ENCODE peak calls at places on chromosomes 5 and 9, in five cellular contexts. B is A673, G is hepatocyte, V is adipocyte, M is mammary epithelial cell. T is an unnamed sample. For H3K4me1, the result is how much of the 10 kb centered on the place peaks cover.

GRCh38 chr9:124285903-124286291 is 28.1 kb downstream of the NEK6 start:
- DNase-seq in B (no peak), G (peak), V (peak), M (no peak), T (no peak)

GRCh38 chr9:112170235-112170634 is 4.9 kb downstream of the SUSD1 start:
- DNase-seq in B (no peak), G (peak), V (no peak), M (peak), T (no peak)

GRCh38 chr5:11719888-11720481 is 184.3 kb downstream of the CTNND2 start:
- DNase-seq in B (peak), G (peak), V (peak), M (peak), T (no peak)

GRCh38 chr5:109191153-109191558 is 218.6 kb downstream of the PJA2 start:
- DNase-seq in B (peak), G (no peak), V (peak), M (peak), T (no peak)

GRCh38 chr5:11383506-11384095 is 520.6 kb downstream of the CTNND2 start:
- DNase-seq in B (no peak), G (no peak), V (no peak), M (no peak), T (no peak)

GRCh38 chr5:170612256-170612656 is 108.4 kb downstream of the KCNIP1 start:
- DNase-seq in B (peak), G (no peak), V (no peak), M (no peak), T (no peak)

GRCh38 chr5:175444905-175445456 is 999 bp upstream of the DRD1 start:
- DNase-seq in B (no peak), G (no peak), V (no peak), M (no peak), T (no peak)

GRCh38 chr9:5493597-5494511 is 16.5 kb upstream of the PDCD1LG2 start:
- DNase-seq in B (no peak), G (no peak), V (peak), M (peak), T (peak)

GRCh38 chr9:133727876-133728441 is 10.2 kb downstream of the SARDH start:
- DNase-seq in B (no peak), G (no peak), V (no peak), M (no peak), T (peak)

GRCh38 chr9:35917261-35917660 is 8.0 kb downstream of the SPAAR start:
- DNase-seq in B (no peak), G (no peak), V (no peak), M (no peak), T (no peak)

GRCh38 chr9:80066931-80067330 is 495.2 kb downstream of the TLE4 start:
- DNase-seq in B (peak), G (peak), V (no peak), M (no peak), T (no peak)

GRCh38 chr9:98887918-98888510 is 55.7 kb upstream of the COL15A1 start:
- DNase-seq in B (peak), G (peak), V (no peak), M (peak), T (no peak)

GRCh38 chr5:151648988-151649387 is 37.7 kb downstream of the SPARC start:
- DNase-seq in B (no peak), G (no peak), V (no peak), M (no peak), T (no peak)

GRCh38 chr9:16344343-16344742 is 526.1 kb downstream of the BNC2 start:
- DNase-seq in B (peak), G (peak), V (peak), M (peak), T (no peak)

GRCh38 chr9:16347886-16348285 is 522.6 kb downstream of the BNC2 start:
- DNase-seq in B (no peak), G (no peak), V (no peak), M (no peak), T (no peak)

GRCh38 chr9:16348531-16348930 is 521.9 kb downstream of the BNC2 start:
- DNase-seq in B (no peak), G (no peak), V (no peak), M (no peak), T (no peak)

GRCh38 chr9:16343249-16344237 is 526.9 kb downstream of the BNC2 start:
- DNase-seq in B (no peak), G (no peak), V (no peak), M (peak), T (no peak)

GRCh38 chr9:16345902-16346301 is 524.6 kb downstream of the BNC2 start:
- DNase-seq in B (no peak), G (no peak), V (no peak), M (no peak), T (no peak)
- H3K4me1 ChIP-seq in B (under half), G (under half), V (under half), M (under half), T (under half)

GRCh38 chr9:135391759-135392158 is 87.8 kb upstream of the PPP1R26 start:
- DNase-seq in B (no peak), G (no peak), V (no peak), M (no peak), T (no peak)

GRCh38 chr9:135392511-135392910 is 87.1 kb upstream of the PPP1R26 start:
- DNase-seq in B (no peak), G (no peak), V (no peak), M (no peak), T (no peak)

GRCh38 chr9:135388530-135388929 is 91.1 kb upstream of the PPP1R26 start:
- DNase-seq in B (no peak), G (no peak), V (no peak), M (no peak), T (no peak)

GRCh38 chr9:135387976-135388375 is 91.6 kb upstream of the PPP1R26 start:
- DNase-seq in B (no peak), G (no peak), V (no peak), M (no peak), T (no peak)
- H3K4me1 ChIP-seq in B (under half), G (under half), V (under half), M (under half), T (under half)

GRCh38 chr5:3320317-3320865 is 275.2 kb upstream of the IRX1 start:
- DNase-seq in B (no peak), G (no peak), V (no peak), M (peak), T (no peak)
- H3K4me1 ChIP-seq in B (under half), G (under half), V (under half), M (under half), T (under half)

DNA sequence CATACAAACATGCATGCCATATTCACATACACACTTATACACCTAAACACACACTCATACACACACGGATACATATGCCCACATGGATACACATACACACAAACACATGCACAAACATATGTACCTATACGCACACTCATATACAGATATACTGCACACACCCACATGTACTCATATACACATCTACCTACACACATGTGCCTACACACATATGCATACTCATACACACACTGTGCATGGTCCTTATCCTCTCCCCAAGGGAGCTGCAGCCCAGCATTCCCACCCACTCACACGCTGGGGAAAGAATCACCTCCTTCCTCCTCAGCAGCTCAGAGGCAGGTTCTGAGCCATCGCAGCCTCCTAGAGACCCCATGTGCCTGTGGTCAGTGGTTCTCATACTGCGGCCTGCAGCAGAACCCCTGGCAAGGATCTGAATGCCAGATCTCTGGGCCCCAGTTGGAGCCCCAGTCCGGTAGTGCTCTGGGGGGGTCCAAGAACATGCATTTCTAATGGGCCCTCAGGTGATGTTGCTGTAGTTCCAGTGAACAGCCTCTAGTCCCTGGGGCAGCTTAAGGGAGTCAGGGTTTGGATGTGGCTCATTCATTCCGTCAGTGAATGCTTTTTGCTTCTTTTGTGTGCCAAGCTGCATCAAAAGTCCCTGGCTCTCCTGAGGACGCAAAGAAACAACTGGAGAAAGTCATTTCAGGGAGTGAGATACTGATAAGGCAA is 39.0 kb downstream of the SEMA4D start:
- DNase-seq in B (no peak), G (no peak), V (no peak), M (no peak), T (no peak)
- H3K4me1 ChIP-seq in B (under half), G (under half), V (under half), M (under half), T (under half)

DNA sequence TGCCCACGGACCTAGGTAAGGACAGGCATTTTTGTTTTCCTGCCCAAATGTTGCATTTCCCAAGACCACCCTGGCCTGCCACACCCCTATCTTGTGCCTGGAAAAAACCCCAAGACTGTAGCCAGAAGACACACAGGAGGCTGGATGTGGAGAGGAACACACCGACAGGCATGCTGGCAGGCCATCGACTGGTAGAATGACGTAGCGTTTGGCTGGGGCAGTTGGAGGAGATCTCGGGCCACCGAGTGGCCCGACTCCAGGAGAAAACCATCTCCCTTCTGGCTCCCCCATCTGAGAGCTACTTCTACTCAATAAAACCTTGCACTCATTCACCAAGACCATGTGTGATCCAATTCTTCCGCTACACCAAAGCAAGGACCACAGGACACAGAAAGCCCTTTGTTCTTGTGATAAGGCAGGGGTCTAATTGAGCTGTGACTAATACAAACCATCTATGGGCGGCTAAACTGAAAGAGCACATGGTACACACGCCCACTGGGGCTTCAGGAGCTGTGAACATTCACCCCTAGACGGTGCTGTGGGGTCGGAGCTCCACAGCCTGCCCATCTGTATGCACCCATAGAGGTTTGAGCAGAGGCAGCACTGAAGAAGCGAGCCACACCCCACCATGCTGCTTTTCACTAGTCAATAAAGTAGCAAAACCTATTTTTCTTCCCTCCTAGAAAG is 38.9 kb upstream of the N4BP3 start:
- DNase-seq in B (peak), G (peak), V (no peak), M (peak), T (no peak)
- H3K4me1 ChIP-seq in B (under half), G (under half), V (under half), M (under half), T (under half)

GRCh38 chr5:72505026-72505425 is 2.2 kb downstream of the ZNF366 start:
- DNase-seq in B (no peak), G (no peak), V (no peak), M (no peak), T (no peak)
- H3K4me1 ChIP-seq in B (under half), G (under half), V (under half), M (under half), T (under half)

GRCh38 chr5:89300426-89300970 is 417.5 kb upstream of the MEF2C start:
- DNase-seq in B (no peak), G (no peak), V (no peak), M (no peak), T (no peak)

GRCh38 chr5:89301572-89302025 is 418.6 kb upstream of the MEF2C start:
- DNase-seq in B (no peak), G (no peak), V (no peak), M (no peak), T (no peak)

GRCh38 chr5:89299998-89300397 is 417.0 kb upstream of the MEF2C start:
- DNase-seq in B (no peak), G (no peak), V (no peak), M (no peak), T (no peak)

GRCh38 chr5:89302102-89302891 is 419.3 kb upstream of the MEF2C start:
- DNase-seq in B (no peak), G (no peak), V (no peak), M (no peak), T (no peak)

GRCh38 chr5:89303033-89303480 is 420.1 kb upstream of the MEF2C start:
- DNase-seq in B (no peak), G (no peak), V (no peak), M (no peak), T (no peak)
- H3K4me1 ChIP-seq in B (under half), G (under half), V (under half), M (under half), T (under half)

GRCh38 chr5:150512368-150512747 is 4.4 kb downstream of the NDST1 start:
- DNase-seq in B (no peak), G (no peak), V (no peak), M (no peak), T (no peak)
- H3K4me1 ChIP-seq in B (under half), G (half or more), V (half or more), M (half or more), T (half or more)

T was measured in left lung.